ENCODE peak calls at places on chromosomes 12 and 14, in four cellular contexts. K is progenitor cell of endocrine pancreas, B is lower leg skin, C is nephron progenitor cell. N is an unnamed sample.

GRCh38 chr14:86279405-86279804 is 749.5 kb downstream of the FLRT2 start:
- DNase-seq in B (no peak), K (no peak), C (no peak), N (no peak)

GRCh38 chr14:85233756-85234545 is 296.0 kb upstream of the FLRT2 start:
- DNase-seq in C (no peak), K (no peak), B (no peak), N (no peak)

GRCh38 chr14:58082491-58083098 is 69.4 kb downstream of the ARMH4 start:
- DNase-seq in K (no peak), C (no peak), B (no peak), N (no peak)

GRCh38 chr14:23090254-23090636 is 4.7 kb downstream of the ACIN1 start:
- DNase-seq in K (no peak), B (no peak), C (no peak), N (no peak)

GRCh38 chr14:100031506-100032281 is 33.5 kb upstream of the EVL start:
- DNase-seq in B (no peak), C (no peak), K (no peak), N (no peak)

GRCh38 chr14:101467181-101467926 is 93.9 kb upstream of the DIO3 start:
- DNase-seq in C (no peak), K (no peak), B (peak), N (no peak)

GRCh38 chr14:94110552-94111181 is at the start of gene IFI27:
- DNase-seq in C (no peak), K (no peak), B (peak), N (no peak)

GRCh38 chr12:94553875-94554274 is 94.2 kb upstream of the CEP83 start:
- DNase-seq in K (no peak), C (no peak), B (no peak), N (no peak)

N was measured in naive thymus-derived CD8-positive, alpha-beta T cell.